ENCODE peak calls at places on chromosomes 7 and 10, in eight cellular contexts. T, W, M, S, V, I, K and Z are unnamed samples.

GRCh38 chr10:34254596-34254995 is 560.5 kb downstream of the PARD3 start:
- DNase-seq in T (peak), W (peak), M (no peak), S (no peak), V (no peak), I (peak), K (peak), Z (peak)

GRCh38 chr10:72260588-72261322 is 13.0 kb upstream of the DDIT4 start:
- DNase-seq in T (peak), W (peak), M (peak), S (peak), V (peak), I (peak), K (peak), Z (peak)

GRCh38 chr7:36670585-36671431 is 53.5 kb downstream of the AOAH start:
- DNase-seq in T (peak), W (peak), M (no peak), S (peak), V (no peak), I (peak), K (peak), Z (peak)

GRCh38 chr10:63819753-63820347 is 298.6 kb downstream of the REEP3 start:
- DNase-seq in T (peak), W (peak), M (peak), S (no peak), V (peak), I (peak), K (peak), Z (peak)

GRCh38 chr10:132341017-132341416 is 9.0 kb downstream of the LRRC27 start:
- DNase-seq in T (no peak), W (no peak), M (no peak), S (no peak), V (no peak), I (no peak), K (no peak), Z (no peak)

GRCh38 chr10:28400176-28400575 is 97.3 kb upstream of the MPP7 start:
- DNase-seq in T (no peak), W (no peak), M (no peak), S (no peak), V (no peak), I (no peak), K (no peak), Z (no peak)

GRCh38 chr7:66216687-66217086 is 11.6 kb downstream of the TPST1 start:
- DNase-seq in T (no peak), W (no peak), M (no peak), S (no peak), V (no peak), I (no peak), K (no peak), Z (no peak)

GRCh38 chr7:45237788-45238461 is 80.3 kb downstream of the RAMP3 start:
- DNase-seq in T (peak), W (no peak), M (no peak), S (no peak), V (no peak), I (no peak), K (no peak), Z (no peak)

GRCh38 chr7:35003679-35004278 is 33.5 kb downstream of the DPY19L1 start:
- DNase-seq in T (peak), W (no peak), M (peak), S (no peak), V (peak), I (peak), K (no peak), Z (no peak)